ENCODE peak calls at places on chromosome 19, in four cellular contexts. O is mesendoderm, H is ovary, B is T-helper 9 cell. Q is an unnamed sample.

GRCh38 chr19:6911523-6911922 is 24.1 kb downstream of the ADGRE1 start:
- DNase-seq in O (no peak), H (no peak), B (no peak), Q (no peak)

GRCh38 chr19:58305932-58306323 is 751 bp downstream of the ERVK3-1 start:
- DNase-seq in O (no peak), H (no peak), B (no peak), Q (no peak)

GRCh38 chr19:42081584-42082258 is 5.8 kb downstream of the ZNF574 start:
- DNase-seq in O (peak; percentile 50), H (no peak), B (no peak), Q (no peak)

GRCh38 chr19:12838182-12838890 is at the start of gene MAST1:
- DNase-seq in O (peak; percentile 66), H (no peak), B (peak; percentile 49), Q (peak; percentile 54)

GRCh38 chr19:12938536-12939291 is at the start of gene CALR:
- DNase-seq in O (peak; percentile 53), H (peak; percentile 53), B (peak; percentile 26), Q (peak; percentile 53)

GRCh38 chr19:49997709-49998108 is 27.5 kb downstream of the VRK3 start:
- DNase-seq in O (peak; percentile 81), H (no peak), B (no peak), Q (no peak)

GRCh38 chr19:4295972-4296771 is 6.0 kb downstream of the TMIGD2 start:
- DNase-seq in O (no peak), H (no peak), B (no peak), Q (no peak)

GRCh38 chr19:42512130-42512636 is 16.1 kb downstream of the CEACAM1 start:
- DNase-seq in O (no peak), H (no peak), B (no peak), Q (no peak)

GRCh38 chr19:3061214-3062161 is 807 bp downstream of the TLE5 start:
- DNase-seq in O (no peak), H (peak; percentile 83), B (peak; percentile 50), Q (no peak)

GRCh38 chr19:32230441-32230840 is 115.0 kb upstream of the ZNF507 start:
- DNase-seq in O (no peak), H (no peak), B (no peak), Q (no peak)

GRCh38 chr19:4186087-4186993 is 3.9 kb downstream of the ANKRD24 start:
- DNase-seq in O (peak; percentile 91), H (peak; percentile 51), B (peak; percentile 78), Q (peak; percentile 89)

GRCh38 chr19:50820549-50821247 is 2.9 kb downstream of the KLK1 start:
- DNase-seq in O (no peak), H (no peak), B (no peak), Q (no peak)

GRCh38 chr19:45827459-45828093 is 12.5 kb upstream of the RSPH6A start:
- DNase-seq in O (no peak), H (no peak), B (no peak), Q (no peak)

GRCh38 chr19:16369664-16370576 is 45.3 kb downstream of the KLF2 start:
- DNase-seq in O (no peak), H (no peak), B (peak; percentile 74), Q (no peak)

GRCh38 chr19:1974381-1975066 is 33.6 kb downstream of the CSNK1G2 start:
- DNase-seq in O (no peak), H (no peak), B (no peak), Q (no peak)

GRCh38 chr19:19280561-19280960 is 7.5 kb upstream of the TM6SF2 start:
- DNase-seq in O (no peak), H (no peak), B (no peak), Q (no peak)

GRCh38 chr19:289651-290538 is 1.3 kb downstream of the PLPP2 start:
- DNase-seq in O (peak; percentile 96), H (no peak), B (peak; percentile 34), Q (peak; percentile 61)

GRCh38 chr19:3668331-3669133 is 31.7 kb downstream of the PIP5K1C start:
- DNase-seq in O (no peak), H (no peak), B (no peak), Q (no peak)

GRCh38 chr19:888615-889385 is 4.2 kb downstream of the MED16 start:
- DNase-seq in O (no peak), H (no peak), B (peak; percentile 47), Q (no peak)

GRCh38 chr19:21483589-21484170 is 21.7 kb upstream of the ZNF429 start:
- DNase-seq in O (peak; percentile 76), H (peak; percentile 53), B (peak; percentile 59), Q (peak; percentile 79)

GRCh38 chr19:11378319-11379189 is 4.1 kb downstream of the SWSAP1 start:
- DNase-seq in O (peak; percentile 75), H (peak; percentile 56), B (no peak), Q (peak; percentile 62)

GRCh38 chr19:49851456-49852259 is 699 bp downstream of the PTOV1 start:
- DNase-seq in O (peak; percentile 75), H (peak; percentile 73), B (no peak), Q (peak; percentile 66)

GRCh38 chr19:37778613-37779138 is 710 bp downstream of the ZNF573 start:
- DNase-seq in O (peak; percentile 43), H (no peak), B (no peak), Q (no peak)

GRCh38 chr19:34556500-34556899 is 74.9 kb downstream of the WTIP start:
- DNase-seq in O (peak; percentile 13), H (no peak), B (no peak), Q (no peak)